ENCODE peak calls at places on chromosomes 2 and 18, in four cellular contexts. K is GM12878, Q is kidney, Z is GM23248. W is an unnamed sample. For H3K36me3, the result is how much of the 10 kb centered on the place peaks cover.

GRCh38 chr18:35658112-35658511 is 76.6 kb downstream of the GALNT1 start:
- DNase-seq in K (no peak), Q (no peak), Z (no peak), W (no peak)

GRCh38 chr18:51342815-51343214 is 145.3 kb upstream of the MEX3C start:
- DNase-seq in K (no peak), Q (no peak), Z (peak), W (no peak)

GRCh38 chr2:147051814-147052213 is 793.0 kb upstream of the ACVR2A start:
- DNase-seq in K (no peak), Q (no peak), Z (no peak), W (no peak)

GRCh38 chr18:10099539-10100140 is 185.8 kb downstream of the VAPA start:
- DNase-seq in K (no peak), Q (no peak), Z (peak), W (no peak)

GRCh38 chr18:48974304-48975220 is 23.8 kb upstream of the SMAD7 start:
- DNase-seq in K (no peak), Q (no peak), Z (peak), W (no peak)

GRCh38 chr2:188894979-188895378 is 79.2 kb upstream of the COL3A1 start:
- DNase-seq in K (no peak), Q (no peak), Z (no peak), W (no peak)

GRCh38 chr2:240013343-240013742 is 11.8 kb downstream of the NDUFA10 start:
- DNase-seq in K (no peak), Q (no peak), Z (peak), W (no peak)

GRCh38 chr2:75790790-75791467 is 80.2 kb upstream of the GCFC2 start:
- DNase-seq in K (no peak), Q (no peak), Z (no peak), W (no peak)

GRCh38 chr2:21372654-21373053 is 248.9 kb downstream of the TDRD15 start:
- DNase-seq in K (no peak), Q (no peak), Z (peak), W (no peak)

GRCh38 chr2:148209598-148209997 is 188.7 kb downstream of the MBD5 start:
- DNase-seq in K (no peak), Q (no peak), Z (no peak), W (no peak)

DNA sequence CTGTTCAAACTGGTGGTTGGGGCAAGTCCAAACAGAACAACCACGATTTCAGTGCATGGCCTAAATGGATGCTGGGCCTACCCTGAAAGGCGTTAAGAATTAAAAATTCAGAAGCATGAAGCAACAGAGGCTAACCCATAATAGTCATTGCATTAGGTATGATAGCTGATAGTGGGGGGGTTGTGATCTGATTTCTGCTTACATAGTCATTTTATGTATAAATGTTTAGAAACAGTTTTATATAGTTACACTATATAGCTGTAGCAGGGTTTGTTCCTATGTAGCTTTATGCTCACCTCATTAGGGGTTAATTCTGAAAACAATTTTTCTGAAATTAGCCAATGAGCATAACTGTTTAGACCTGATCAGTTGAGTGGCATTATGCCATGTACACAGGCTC is 9.6 kb downstream of the TAF1B start:
- DNase-seq in K (no peak), Q (no peak), Z (no peak), W (no peak)
- H3K36me3 ChIP-seq in K (under half), Q (under half), Z (half or more), W (half or more)

GRCh38 chr2:231786177-231786916 is at the start of gene COPS7B:
- DNase-seq in K (peak), Q (peak), Z (peak), W (no peak)

GRCh38 chr2:231781798-231782726 is 980 bp upstream of the PDE6D start:
- DNase-seq in K (peak), Q (no peak), Z (peak), W (no peak)

GRCh38 chr2:231785822-231786176 is 446 bp upstream of the COPS7B start:
- DNase-seq in K (no peak), Q (no peak), Z (no peak), W (no peak)

GRCh38 chr2:231786917-231787292 is 660 bp downstream of the COPS7B start:
- DNase-seq in K (no peak), Q (no peak), Z (peak), W (no peak)

GRCh38 chr2:231785413-231785812 is 832 bp upstream of the COPS7B start:
- DNase-seq in K (peak), Q (no peak), Z (no peak), W (no peak)
- H3K9ac ChIP-seq in K (peak), Q (no peak), Z (peak), W (peak)

GRCh38 chr18:3615374-3615773 is 165.4 kb downstream of the TGIF1 start:
- DNase-seq in K (no peak), Q (no peak), Z (no peak), W (no peak)

GRCh38 chr18:3619222-3619621 is 169.2 kb downstream of the TGIF1 start:
- DNase-seq in K (no peak), Q (no peak), Z (no peak), W (no peak)

GRCh38 chr18:3619746-3620145 is 169.8 kb downstream of the TGIF1 start:
- DNase-seq in K (no peak), Q (no peak), Z (no peak), W (no peak)

GRCh38 chr18:3616744-3617143 is 166.8 kb downstream of the TGIF1 start:
- DNase-seq in K (no peak), Q (no peak), Z (no peak), W (no peak)

DNA sequence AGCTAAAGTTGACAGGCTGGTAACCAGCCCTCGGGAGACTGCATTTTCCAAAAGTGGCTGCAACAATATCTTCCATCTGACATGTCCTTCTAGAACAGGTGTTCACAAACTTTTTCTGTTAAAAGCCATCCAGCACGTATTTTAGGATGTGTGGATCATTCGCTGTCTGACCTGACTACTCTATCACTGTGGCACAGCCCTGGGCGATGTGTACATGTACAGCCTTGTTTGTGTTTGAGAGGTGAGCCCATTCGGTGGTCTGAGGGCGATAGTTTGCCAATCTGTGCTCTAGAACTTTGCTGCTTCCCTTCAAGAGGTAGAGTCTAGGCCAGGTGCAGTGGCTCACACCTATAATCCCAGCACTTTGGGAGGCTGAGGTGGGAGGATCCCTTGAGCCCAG is 166.2 kb downstream of the TGIF1 start:
- DNase-seq in K (no peak), Q (no peak), Z (no peak), W (no peak)
- H3K27ac ChIP-seq in K (no peak), Q (no peak), Z (no peak), W (no peak)

DNA sequence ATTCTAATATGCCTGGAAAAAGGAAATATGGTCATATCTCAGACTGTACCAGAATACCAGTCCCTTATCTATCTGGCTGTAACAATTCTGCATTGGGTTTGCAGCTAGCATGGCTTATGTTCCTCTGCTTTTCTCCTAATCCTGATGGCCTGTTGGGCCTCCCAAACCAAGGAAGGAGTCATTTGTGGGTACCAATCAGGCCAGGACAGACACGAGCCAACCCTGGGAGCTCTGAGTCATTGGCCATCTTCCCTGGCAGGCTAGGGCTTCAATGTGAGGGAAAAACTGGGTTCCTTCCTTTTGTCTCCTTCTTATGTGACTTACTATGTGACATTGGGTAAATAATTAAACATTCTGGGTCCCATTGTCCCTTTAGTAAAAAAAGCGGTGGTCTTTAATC is 12.0 kb downstream of the SMARCAL1 start:
- DNase-seq in K (no peak), Q (no peak), Z (peak), W (no peak)
- H3K36me3 ChIP-seq in K (under half), Q (under half), Z (under half), W (under half)

GRCh38 chr18:67302043-67302442 is 214.5 kb downstream of the DSEL start:
- DNase-seq in K (no peak), Q (no peak), Z (peak), W (no peak)
- H3K9ac ChIP-seq in K (no peak), Q (no peak), Z (peak), W (no peak)

GRCh38 chr2:236670235-236670620 is 100.6 kb downstream of the ACKR3 start:
- DNase-seq in K (no peak), Q (peak), Z (no peak), W (no peak)
- H3K27ac ChIP-seq in K (no peak), Q (no peak), Z (no peak), W (no peak)

GRCh38 chr18:62730926-62731325 is 15.6 kb downstream of the PHLPP1 start:
- DNase-seq in K (no peak), Q (no peak), Z (peak), W (no peak)

GRCh38 chr18:62735387-62735786 is 20.0 kb downstream of the PHLPP1 start:
- DNase-seq in K (no peak), Q (no peak), Z (no peak), W (no peak)

GRCh38 chr18:62736077-62736476 is 20.7 kb downstream of the PHLPP1 start:
- DNase-seq in K (no peak), Q (no peak), Z (no peak), W (no peak)

GRCh38 chr18:62729487-62730386 is 14.4 kb downstream of the PHLPP1 start:
- DNase-seq in K (no peak), Q (no peak), Z (no peak), W (no peak)

GRCh38 chr18:62732631-62733030 is 17.3 kb downstream of the PHLPP1 start:
- DNase-seq in K (no peak), Q (no peak), Z (no peak), W (no peak)
- H3K36me3 ChIP-seq in K (under half), Q (under half), Z (under half), W (under half)

DNA sequence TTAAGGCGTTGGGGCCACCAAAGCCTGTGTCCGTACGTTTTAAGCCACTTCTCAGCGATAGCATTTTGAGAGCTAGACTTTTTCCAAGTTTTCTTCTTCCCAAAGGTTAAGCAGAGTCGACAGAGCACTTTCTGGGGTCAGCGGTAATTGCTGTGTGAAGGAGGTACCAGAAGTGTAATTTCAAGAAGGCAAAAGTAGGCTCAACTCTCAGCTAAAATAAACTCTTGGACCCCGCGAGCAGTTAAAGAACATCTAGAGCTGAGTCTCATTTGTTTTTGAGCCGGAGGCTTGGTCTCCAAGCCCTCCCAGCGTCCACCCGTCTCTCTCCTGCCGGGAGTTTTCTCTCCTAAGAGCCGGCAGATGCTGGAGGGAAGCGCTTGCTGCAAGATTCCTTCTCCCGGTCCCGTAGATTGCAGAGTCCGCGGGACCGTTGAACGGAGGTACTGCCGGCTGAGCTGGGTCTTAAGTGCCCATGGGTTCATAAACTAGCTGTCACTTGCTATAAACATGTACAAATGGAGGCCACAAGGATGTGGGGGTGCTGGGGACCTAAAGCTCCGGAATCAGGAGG is 2.0 kb upstream of the PAX3 start:
- DNase-seq in K (no peak), Q (no peak), Z (no peak), W (no peak)
- H3K9ac ChIP-seq in K (no peak), Q (no peak), Z (no peak), W (no peak)